ENCODE peak calls at places on chromosomes 13 and 19, in five cellular contexts. One of them, this sample, is unnamed.

GRCh38 chr19:791605-792360 is 5.5 kb upstream of the PTBP1 start:
- DNase-seq in NCI-H2081: no peak
- DNase-seq in stimulated activated CD4-positive, alpha-beta T cell treated with anti-CD3 and anti-CD28 coated beads, TNF-alpha, amount 100 ng/mL, for 24 hours: no peak
- DNase-seq in GDM1: no peak
- DNase-seq in activated naive CD8-positive, alpha-beta T cell treated with anti-CD3 and anti-CD28 coated beads, Interleukin-2, amount 50 U/mL, for 24 hours: no peak
- DNase-seq in this sample: no peak

GRCh38 chr13:20521388-20521787 is 4.3 kb downstream of the CRYL1 start:
- DNase-seq in NCI-H2081: no peak
- DNase-seq in stimulated activated CD4-positive, alpha-beta T cell treated with anti-CD3 and anti-CD28 coated beads, TNF-alpha, amount 100 ng/mL, for 24 hours: no peak
- DNase-seq in GDM1: no peak
- DNase-seq in activated naive CD8-positive, alpha-beta T cell treated with anti-CD3 and anti-CD28 coated beads, Interleukin-2, amount 50 U/mL, for 24 hours: no peak
- DNase-seq in this sample: no peak

GRCh38 chr19:33825556-33825955 is 28.9 kb downstream of the KCTD15 start:
- DNase-seq in NCI-H2081: no peak
- DNase-seq in stimulated activated CD4-positive, alpha-beta T cell treated with anti-CD3 and anti-CD28 coated beads, TNF-alpha, amount 100 ng/mL, for 24 hours: no peak
- DNase-seq in GDM1: no peak
- DNase-seq in activated naive CD8-positive, alpha-beta T cell treated with anti-CD3 and anti-CD28 coated beads, Interleukin-2, amount 50 U/mL, for 24 hours: no peak
- DNase-seq in this sample: no peak

GRCh38 chr13:83881917-83882625 is at the start of gene SLITRK1:
- DNase-seq in NCI-H2081: peak
- DNase-seq in stimulated activated CD4-positive, alpha-beta T cell treated with anti-CD3 and anti-CD28 coated beads, TNF-alpha, amount 100 ng/mL, for 24 hours: no peak
- DNase-seq in GDM1: no peak
- DNase-seq in activated naive CD8-positive, alpha-beta T cell treated with anti-CD3 and anti-CD28 coated beads, Interleukin-2, amount 50 U/mL, for 24 hours: peak
- DNase-seq in this sample: peak

GRCh38 chr13:85974604-85975366 is 175.6 kb upstream of the SLITRK6 start:
- DNase-seq in NCI-H2081: no peak
- DNase-seq in stimulated activated CD4-positive, alpha-beta T cell treated with anti-CD3 and anti-CD28 coated beads, TNF-alpha, amount 100 ng/mL, for 24 hours: no peak
- DNase-seq in GDM1: no peak
- DNase-seq in activated naive CD8-positive, alpha-beta T cell treated with anti-CD3 and anti-CD28 coated beads, Interleukin-2, amount 50 U/mL, for 24 hours: no peak
- DNase-seq in this sample: no peak

GRCh38 chr13:49652691-49653305 is 24.5 kb downstream of the ARL11 start:
- DNase-seq in NCI-H2081: peak
- DNase-seq in stimulated activated CD4-positive, alpha-beta T cell treated with anti-CD3 and anti-CD28 coated beads, TNF-alpha, amount 100 ng/mL, for 24 hours: no peak
- DNase-seq in GDM1: no peak
- DNase-seq in activated naive CD8-positive, alpha-beta T cell treated with anti-CD3 and anti-CD28 coated beads, Interleukin-2, amount 50 U/mL, for 24 hours: no peak
- DNase-seq in this sample: no peak

GRCh38 chr19:5918463-5919079 is 4.5 kb downstream of the CAPS start:
- DNase-seq in NCI-H2081: no peak
- DNase-seq in stimulated activated CD4-positive, alpha-beta T cell treated with anti-CD3 and anti-CD28 coated beads, TNF-alpha, amount 100 ng/mL, for 24 hours: no peak
- DNase-seq in GDM1: no peak
- DNase-seq in activated naive CD8-positive, alpha-beta T cell treated with anti-CD3 and anti-CD28 coated beads, Interleukin-2, amount 50 U/mL, for 24 hours: no peak
- DNase-seq in this sample: no peak

GRCh38 chr13:46687810-46688209 is 109.2 kb downstream of the ESD start:
- DNase-seq in NCI-H2081: peak
- DNase-seq in stimulated activated CD4-positive, alpha-beta T cell treated with anti-CD3 and anti-CD28 coated beads, TNF-alpha, amount 100 ng/mL, for 24 hours: no peak
- DNase-seq in GDM1: no peak
- DNase-seq in activated naive CD8-positive, alpha-beta T cell treated with anti-CD3 and anti-CD28 coated beads, Interleukin-2, amount 50 U/mL, for 24 hours: no peak
- DNase-seq in this sample: no peak

GRCh38 chr13:89163081-89163480 is 1491.9 kb downstream of the SLITRK5 start:
- DNase-seq in NCI-H2081: no peak
- DNase-seq in stimulated activated CD4-positive, alpha-beta T cell treated with anti-CD3 and anti-CD28 coated beads, TNF-alpha, amount 100 ng/mL, for 24 hours: no peak
- DNase-seq in GDM1: no peak
- DNase-seq in activated naive CD8-positive, alpha-beta T cell treated with anti-CD3 and anti-CD28 coated beads, Interleukin-2, amount 50 U/mL, for 24 hours: no peak
- DNase-seq in this sample: no peak

GRCh38 chr19:30376272-30376671 is 4.1 kb downstream of the ZNF536 start:
- DNase-seq in NCI-H2081: no peak
- DNase-seq in stimulated activated CD4-positive, alpha-beta T cell treated with anti-CD3 and anti-CD28 coated beads, TNF-alpha, amount 100 ng/mL, for 24 hours: no peak
- DNase-seq in GDM1: no peak
- DNase-seq in activated naive CD8-positive, alpha-beta T cell treated with anti-CD3 and anti-CD28 coated beads, Interleukin-2, amount 50 U/mL, for 24 hours: no peak
- DNase-seq in this sample: no peak

GRCh38 chr19:19865750-19866598 is at the start of gene ZNF253:
- DNase-seq in NCI-H2081: peak
- DNase-seq in stimulated activated CD4-positive, alpha-beta T cell treated with anti-CD3 and anti-CD28 coated beads, TNF-alpha, amount 100 ng/mL, for 24 hours: peak
- DNase-seq in GDM1: no peak
- DNase-seq in activated naive CD8-positive, alpha-beta T cell treated with anti-CD3 and anti-CD28 coated beads, Interleukin-2, amount 50 U/mL, for 24 hours: peak
- DNase-seq in this sample: peak

GRCh38 chr13:94764576-94765321 is 52.4 kb upstream of the SOX21 start:
- DNase-seq in NCI-H2081: no peak
- DNase-seq in stimulated activated CD4-positive, alpha-beta T cell treated with anti-CD3 and anti-CD28 coated beads, TNF-alpha, amount 100 ng/mL, for 24 hours: no peak
- DNase-seq in GDM1: no peak
- DNase-seq in activated naive CD8-positive, alpha-beta T cell treated with anti-CD3 and anti-CD28 coated beads, Interleukin-2, amount 50 U/mL, for 24 hours: no peak
- DNase-seq in this sample: no peak

GRCh38 chr13:46553886-46554855 is 1.2 kb downstream of the LRCH1 start:
- DNase-seq in NCI-H2081: peak
- DNase-seq in stimulated activated CD4-positive, alpha-beta T cell treated with anti-CD3 and anti-CD28 coated beads, TNF-alpha, amount 100 ng/mL, for 24 hours: peak
- DNase-seq in GDM1: peak
- DNase-seq in activated naive CD8-positive, alpha-beta T cell treated with anti-CD3 and anti-CD28 coated beads, Interleukin-2, amount 50 U/mL, for 24 hours: peak
- DNase-seq in this sample: peak

GRCh38 chr19:49875801-49876421 is 1.2 kb downstream of the AKT1S1 start:
- DNase-seq in NCI-H2081: peak
- DNase-seq in stimulated activated CD4-positive, alpha-beta T cell treated with anti-CD3 and anti-CD28 coated beads, TNF-alpha, amount 100 ng/mL, for 24 hours: no peak
- DNase-seq in GDM1: peak
- DNase-seq in activated naive CD8-positive, alpha-beta T cell treated with anti-CD3 and anti-CD28 coated beads, Interleukin-2, amount 50 U/mL, for 24 hours: peak
- DNase-seq in this sample: no peak

GRCh38 chr19:1619703-1620102 is 14.4 kb upstream of the UQCR11 start:
- DNase-seq in NCI-H2081: no peak
- DNase-seq in stimulated activated CD4-positive, alpha-beta T cell treated with anti-CD3 and anti-CD28 coated beads, TNF-alpha, amount 100 ng/mL, for 24 hours: no peak
- DNase-seq in GDM1: no peak
- DNase-seq in activated naive CD8-positive, alpha-beta T cell treated with anti-CD3 and anti-CD28 coated beads, Interleukin-2, amount 50 U/mL, for 24 hours: no peak
- DNase-seq in this sample: no peak

GRCh38 chr19:5621945-5622464 is 571 bp downstream of the SAFB2 start:
- DNase-seq in NCI-H2081: no peak
- DNase-seq in stimulated activated CD4-positive, alpha-beta T cell treated with anti-CD3 and anti-CD28 coated beads, TNF-alpha, amount 100 ng/mL, for 24 hours: peak
- DNase-seq in GDM1: no peak
- DNase-seq in activated naive CD8-positive, alpha-beta T cell treated with anti-CD3 and anti-CD28 coated beads, Interleukin-2, amount 50 U/mL, for 24 hours: peak
- DNase-seq in this sample: peak

GRCh38 chr19:53927745-53928144 is 18.7 kb downstream of the CACNG7 start:
- DNase-seq in NCI-H2081: no peak
- DNase-seq in stimulated activated CD4-positive, alpha-beta T cell treated with anti-CD3 and anti-CD28 coated beads, TNF-alpha, amount 100 ng/mL, for 24 hours: no peak
- DNase-seq in GDM1: peak
- DNase-seq in activated naive CD8-positive, alpha-beta T cell treated with anti-CD3 and anti-CD28 coated beads, Interleukin-2, amount 50 U/mL, for 24 hours: peak
- DNase-seq in this sample: no peak

GRCh38 chr13:75256922-75257321 is 225.0 kb downstream of the TBC1D4 start:
- DNase-seq in NCI-H2081: no peak
- DNase-seq in stimulated activated CD4-positive, alpha-beta T cell treated with anti-CD3 and anti-CD28 coated beads, TNF-alpha, amount 100 ng/mL, for 24 hours: no peak
- DNase-seq in GDM1: no peak
- DNase-seq in activated naive CD8-positive, alpha-beta T cell treated with anti-CD3 and anti-CD28 coated beads, Interleukin-2, amount 50 U/mL, for 24 hours: no peak
- DNase-seq in this sample: no peak

GRCh38 chr19:507286-508203 is at the start of gene TPGS1:
- DNase-seq in NCI-H2081: peak
- DNase-seq in stimulated activated CD4-positive, alpha-beta T cell treated with anti-CD3 and anti-CD28 coated beads, TNF-alpha, amount 100 ng/mL, for 24 hours: peak
- DNase-seq in GDM1: peak
- DNase-seq in activated naive CD8-positive, alpha-beta T cell treated with anti-CD3 and anti-CD28 coated beads, Interleukin-2, amount 50 U/mL, for 24 hours: peak
- DNase-seq in this sample: peak

GRCh38 chr19:18894254-18895037 is 1.5 kb downstream of the CERS1 start:
- DNase-seq in NCI-H2081: peak
- DNase-seq in stimulated activated CD4-positive, alpha-beta T cell treated with anti-CD3 and anti-CD28 coated beads, TNF-alpha, amount 100 ng/mL, for 24 hours: no peak
- DNase-seq in GDM1: no peak
- DNase-seq in activated naive CD8-positive, alpha-beta T cell treated with anti-CD3 and anti-CD28 coated beads, Interleukin-2, amount 50 U/mL, for 24 hours: no peak
- DNase-seq in this sample: no peak

This sample was measured in stimulated activated effector memory CD8-positive, alpha-beta T cell treated with anti-CD3 and anti-CD28 coated beads, Interleukin-12 subunit alpha, Interleukin-12 subunit beta, amount 100 ng/mL, for 72 hours.